ENCODE peak calls at places on chromosome 18, in nine cellular contexts. One of them, this sample, is unnamed.
A peak's percentile ranks its signal among the peaks of the same experiment; 100 is the strongest.

GRCh38 chr18:28087173-28087563 is 89.8 kb downstream of the CDH2 start:
- DNase-seq in activated CD8-positive, alpha-beta T cell treated with anti-CD3 and anti-CD28 coated beads for 36 hours: no peak
- DNase-seq in Calu3: no peak
- DNase-seq in mucosa of descending colon: peak; percentile 66
- DNase-seq in choroid plexus epithelial cell: no peak
- DNase-seq in B cell: no peak
- DNase-seq in fibroblast of the aortic adventitia: peak; percentile 53
- DNase-seq in ascending aorta: no peak
- DNase-seq in CD8-positive, alpha-beta T cell: no peak
- DNase-seq in this sample: no peak

GRCh38 chr18:48090021-48090420 is 159.6 kb upstream of the SMAD2 start:
- DNase-seq in mucosa of descending colon: no peak
- DNase-seq in choroid plexus epithelial cell: no peak
- DNase-seq in activated CD8-positive, alpha-beta T cell treated with anti-CD3 and anti-CD28 coated beads for 36 hours: no peak
- DNase-seq in Calu3: no peak
- DNase-seq in B cell: no peak
- DNase-seq in fibroblast of the aortic adventitia: no peak
- DNase-seq in ascending aorta: no peak
- DNase-seq in CD8-positive, alpha-beta T cell: no peak
- DNase-seq in this sample: no peak

GRCh38 chr18:55425698-55426097 is 162.3 kb downstream of the TCF4 start:
- DNase-seq in mucosa of descending colon: no peak
- DNase-seq in activated CD8-positive, alpha-beta T cell treated with anti-CD3 and anti-CD28 coated beads for 36 hours: no peak
- DNase-seq in B cell: no peak
- DNase-seq in choroid plexus epithelial cell: no peak
- DNase-seq in ascending aorta: no peak
- DNase-seq in fibroblast of the aortic adventitia: no peak
- DNase-seq in CD8-positive, alpha-beta T cell: no peak
- DNase-seq in Calu3: no peak
- DNase-seq in this sample: no peak

GRCh38 chr18:49560277-49561126 is 1.4 kb upstream of the LIPG start:
- DNase-seq in activated CD8-positive, alpha-beta T cell treated with anti-CD3 and anti-CD28 coated beads for 36 hours: peak; percentile 8
- DNase-seq in CD8-positive, alpha-beta T cell: no peak
- DNase-seq in fibroblast of the aortic adventitia: no peak
- DNase-seq in mucosa of descending colon: peak; percentile 62
- DNase-seq in choroid plexus epithelial cell: no peak
- DNase-seq in ascending aorta: no peak
- DNase-seq in B cell: no peak
- DNase-seq in Calu3: peak; percentile 57
- DNase-seq in this sample: no peak

GRCh38 chr18:7822435-7823425 is 255.6 kb downstream of the PTPRM start:
- DNase-seq in fibroblast of the aortic adventitia: peak; percentile 19
- DNase-seq in CD8-positive, alpha-beta T cell: no peak
- DNase-seq in choroid plexus epithelial cell: peak; percentile 77
- DNase-seq in ascending aorta: no peak
- DNase-seq in activated CD8-positive, alpha-beta T cell treated with anti-CD3 and anti-CD28 coated beads for 36 hours: no peak
- DNase-seq in B cell: no peak
- DNase-seq in Calu3: no peak
- DNase-seq in mucosa of descending colon: no peak
- DNase-seq in this sample: no peak

GRCh38 chr18:67142604-67143003 is 373.9 kb downstream of the DSEL start:
- DNase-seq in mucosa of descending colon: no peak
- DNase-seq in ascending aorta: no peak
- DNase-seq in fibroblast of the aortic adventitia: no peak
- DNase-seq in choroid plexus epithelial cell: no peak
- DNase-seq in Calu3: no peak
- DNase-seq in B cell: no peak
- DNase-seq in activated CD8-positive, alpha-beta T cell treated with anti-CD3 and anti-CD28 coated beads for 36 hours: no peak
- DNase-seq in CD8-positive, alpha-beta T cell: no peak
- DNase-seq in this sample: no peak

GRCh38 chr18:55588001-55588875 is at the start of gene TCF4:
- DNase-seq in Calu3: no peak
- DNase-seq in mucosa of descending colon: peak; percentile 30
- DNase-seq in choroid plexus epithelial cell: peak; percentile 58
- DNase-seq in activated CD8-positive, alpha-beta T cell treated with anti-CD3 and anti-CD28 coated beads for 36 hours: peak; percentile 37
- DNase-seq in B cell: peak; percentile 42
- DNase-seq in fibroblast of the aortic adventitia: peak; percentile 66
- DNase-seq in ascending aorta: peak; percentile 76
- DNase-seq in CD8-positive, alpha-beta T cell: no peak
- DNase-seq in this sample: peak; percentile 56

GRCh38 chr18:23877371-23877770 is 137.2 kb upstream of the TTC39C start:
- DNase-seq in choroid plexus epithelial cell: no peak
- DNase-seq in ascending aorta: no peak
- DNase-seq in Calu3: no peak
- DNase-seq in mucosa of descending colon: no peak
- DNase-seq in CD8-positive, alpha-beta T cell: no peak
- DNase-seq in fibroblast of the aortic adventitia: no peak
- DNase-seq in B cell: no peak
- DNase-seq in activated CD8-positive, alpha-beta T cell treated with anti-CD3 and anti-CD28 coated beads for 36 hours: no peak
- DNase-seq in this sample: no peak

GRCh38 chr18:34222396-34223163 is 2.1 kb downstream of the NOL4 start:
- DNase-seq in fibroblast of the aortic adventitia: peak; percentile 1
- DNase-seq in B cell: no peak
- DNase-seq in ascending aorta: no peak
- DNase-seq in CD8-positive, alpha-beta T cell: no peak
- DNase-seq in Calu3: peak; percentile 22
- DNase-seq in mucosa of descending colon: peak; percentile 10
- DNase-seq in activated CD8-positive, alpha-beta T cell treated with anti-CD3 and anti-CD28 coated beads for 36 hours: peak; percentile 5
- DNase-seq in choroid plexus epithelial cell: peak; percentile 1
- DNase-seq in this sample: peak; percentile 40

DNA sequence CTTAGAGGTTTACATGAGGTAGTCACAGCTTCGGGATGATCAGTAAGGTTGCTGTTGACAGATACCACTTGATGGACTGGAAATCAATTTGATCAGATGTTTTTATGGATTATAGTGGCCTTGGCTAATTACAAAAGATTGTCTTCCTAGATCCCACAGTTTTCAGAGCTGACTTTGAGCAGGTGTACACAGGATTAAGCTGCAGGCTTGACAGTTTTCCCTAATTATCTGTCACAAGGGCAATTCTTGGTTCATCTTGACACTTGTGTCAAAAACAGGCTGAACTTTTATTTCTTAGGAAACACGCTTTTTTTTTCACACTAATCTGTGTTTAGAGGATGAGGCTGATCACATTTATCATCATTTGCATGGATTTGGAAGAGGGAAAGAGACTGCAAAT is 824.0 kb upstream of the PIK3C3 start:
- DNase-seq in mucosa of descending colon: no peak
- DNase-seq in activated CD8-positive, alpha-beta T cell treated with anti-CD3 and anti-CD28 coated beads for 36 hours: no peak
- DNase-seq in B cell: no peak
- DNase-seq in choroid plexus epithelial cell: no peak
- DNase-seq in CD8-positive, alpha-beta T cell: no peak
- DNase-seq in Calu3: no peak
- DNase-seq in fibroblast of the aortic adventitia: no peak
- DNase-seq in ascending aorta: no peak
- DNase-seq in this sample: no peak
- TF ChIP-seq CTCF in mucosa of descending colon: no peak
- TF ChIP-seq CTCF in activated CD8-positive, alpha-beta T cell treated with anti-CD3 and anti-CD28 coated beads for 36 hours: no peak
- TF ChIP-seq CTCF in B cell: no peak
- TF ChIP-seq CTCF in choroid plexus epithelial cell: no peak
- TF ChIP-seq CTCF in CD8-positive, alpha-beta T cell: no peak
- TF ChIP-seq CTCF in Calu3: no peak
- TF ChIP-seq CTCF in fibroblast of the aortic adventitia: no peak
- TF ChIP-seq CTCF in ascending aorta: no peak
- TF ChIP-seq CTCF in this sample: no peak

GRCh38 chr18:64116806-64117205 is 32.1 kb downstream of the LINC00305 start:
- DNase-seq in activated CD8-positive, alpha-beta T cell treated with anti-CD3 and anti-CD28 coated beads for 36 hours: no peak
- DNase-seq in CD8-positive, alpha-beta T cell: no peak
- DNase-seq in choroid plexus epithelial cell: no peak
- DNase-seq in ascending aorta: no peak
- DNase-seq in B cell: no peak
- DNase-seq in mucosa of descending colon: no peak
- DNase-seq in fibroblast of the aortic adventitia: no peak
- DNase-seq in Calu3: no peak
- DNase-seq in this sample: no peak

GRCh38 chr18:64115906-64116305 is 33.0 kb downstream of the LINC00305 start:
- DNase-seq in activated CD8-positive, alpha-beta T cell treated with anti-CD3 and anti-CD28 coated beads for 36 hours: no peak
- DNase-seq in B cell: no peak
- DNase-seq in fibroblast of the aortic adventitia: no peak
- DNase-seq in choroid plexus epithelial cell: peak; percentile 66
- DNase-seq in CD8-positive, alpha-beta T cell: no peak
- DNase-seq in mucosa of descending colon: no peak
- DNase-seq in Calu3: no peak
- DNase-seq in ascending aorta: no peak
- DNase-seq in this sample: no peak

DNA sequence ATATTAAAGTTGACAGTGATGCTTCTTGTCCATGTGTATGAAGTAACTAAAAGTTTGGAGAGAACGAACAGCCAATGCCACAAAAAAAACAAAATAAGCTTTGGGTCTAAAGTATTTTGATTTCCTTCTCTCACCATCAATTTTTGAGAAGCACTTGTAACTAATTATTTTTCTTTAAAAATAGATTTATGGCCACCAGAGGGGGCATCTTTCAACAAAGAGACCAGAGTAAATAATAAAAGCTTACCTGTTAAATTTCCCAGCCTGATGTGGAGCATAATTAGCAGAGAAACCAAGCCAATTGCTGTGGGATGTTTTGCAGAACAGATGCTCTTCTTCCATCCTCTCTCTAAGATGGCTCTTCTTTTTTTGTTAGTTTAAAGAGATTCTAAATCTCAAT is 29.0 kb downstream of the LINC00305 start:
- DNase-seq in choroid plexus epithelial cell: peak; percentile 67
- DNase-seq in CD8-positive, alpha-beta T cell: no peak
- DNase-seq in fibroblast of the aortic adventitia: no peak
- DNase-seq in B cell: no peak
- DNase-seq in ascending aorta: no peak
- DNase-seq in Calu3: no peak
- DNase-seq in mucosa of descending colon: no peak
- DNase-seq in activated CD8-positive, alpha-beta T cell treated with anti-CD3 and anti-CD28 coated beads for 36 hours: no peak
- DNase-seq in this sample: peak; percentile 16
- TF ChIP-seq CTCF in choroid plexus epithelial cell: peak; percentile 38
- TF ChIP-seq CTCF in CD8-positive, alpha-beta T cell: no peak
- TF ChIP-seq CTCF in fibroblast of the aortic adventitia: no peak
- TF ChIP-seq CTCF in B cell: peak; percentile 49
- TF ChIP-seq CTCF in ascending aorta: no peak
- TF ChIP-seq CTCF in Calu3: peak; percentile 33
- TF ChIP-seq CTCF in mucosa of descending colon: no peak
- TF ChIP-seq CTCF in activated CD8-positive, alpha-beta T cell treated with anti-CD3 and anti-CD28 coated beads for 36 hours: no peak
- TF ChIP-seq CTCF in this sample: peak; percentile 29

GRCh38 chr18:76803814-76804213 is 18.5 kb upstream of the ZNF236 start:
- DNase-seq in B cell: peak; percentile 72
- DNase-seq in ascending aorta: no peak
- DNase-seq in activated CD8-positive, alpha-beta T cell treated with anti-CD3 and anti-CD28 coated beads for 36 hours: peak; percentile 82
- DNase-seq in choroid plexus epithelial cell: peak; percentile 68
- DNase-seq in mucosa of descending colon: peak; percentile 83
- DNase-seq in fibroblast of the aortic adventitia: peak; percentile 61
- DNase-seq in Calu3: peak; percentile 78
- DNase-seq in CD8-positive, alpha-beta T cell: peak; percentile 81
- DNase-seq in this sample: peak; percentile 74

GRCh38 chr18:76806301-76806700 is 16.1 kb upstream of the ZNF236 start:
- DNase-seq in fibroblast of the aortic adventitia: no peak
- DNase-seq in B cell: no peak
- DNase-seq in CD8-positive, alpha-beta T cell: no peak
- DNase-seq in ascending aorta: no peak
- DNase-seq in mucosa of descending colon: no peak
- DNase-seq in Calu3: no peak
- DNase-seq in choroid plexus epithelial cell: no peak
- DNase-seq in activated CD8-positive, alpha-beta T cell treated with anti-CD3 and anti-CD28 coated beads for 36 hours: no peak
- DNase-seq in this sample: no peak

GRCh38 chr18:76803413-76803812 is 18.9 kb upstream of the ZNF236 start:
- DNase-seq in fibroblast of the aortic adventitia: no peak
- DNase-seq in activated CD8-positive, alpha-beta T cell treated with anti-CD3 and anti-CD28 coated beads for 36 hours: no peak
- DNase-seq in choroid plexus epithelial cell: no peak
- DNase-seq in ascending aorta: no peak
- DNase-seq in Calu3: no peak
- DNase-seq in B cell: no peak
- DNase-seq in CD8-positive, alpha-beta T cell: no peak
- DNase-seq in mucosa of descending colon: peak; percentile 21
- DNase-seq in this sample: no peak

GRCh38 chr18:76808561-76808960 is 13.8 kb upstream of the ZNF236 start:
- DNase-seq in B cell: no peak
- DNase-seq in mucosa of descending colon: no peak
- DNase-seq in Calu3: no peak
- DNase-seq in fibroblast of the aortic adventitia: no peak
- DNase-seq in choroid plexus epithelial cell: no peak
- DNase-seq in CD8-positive, alpha-beta T cell: no peak
- DNase-seq in ascending aorta: no peak
- DNase-seq in activated CD8-positive, alpha-beta T cell treated with anti-CD3 and anti-CD28 coated beads for 36 hours: no peak
- DNase-seq in this sample: no peak

DNA sequence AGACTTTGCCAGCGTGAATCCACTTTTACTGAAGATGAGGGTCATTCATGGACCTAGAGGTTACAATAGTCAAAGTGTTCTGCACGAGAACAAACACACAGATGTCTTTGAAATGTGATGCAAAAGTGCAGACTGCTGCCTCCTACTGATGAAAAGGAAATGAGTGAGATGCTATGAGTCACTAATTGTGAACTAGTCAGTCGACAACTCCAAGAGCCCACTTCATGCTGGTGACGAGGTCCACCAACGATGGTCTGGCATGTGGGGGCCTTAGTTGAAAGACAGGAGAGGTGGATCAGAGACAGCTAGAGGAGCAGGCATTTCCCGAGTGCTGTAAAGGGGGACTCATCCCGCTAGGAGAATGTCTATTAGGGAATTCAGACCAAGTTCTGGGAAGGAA is 17.1 kb upstream of the ZNF236 start:
- DNase-seq in fibroblast of the aortic adventitia: peak; percentile 13
- DNase-seq in choroid plexus epithelial cell: peak; percentile 59
- DNase-seq in B cell: no peak
- DNase-seq in activated CD8-positive, alpha-beta T cell treated with anti-CD3 and anti-CD28 coated beads for 36 hours: no peak
- DNase-seq in CD8-positive, alpha-beta T cell: no peak
- DNase-seq in ascending aorta: no peak
- DNase-seq in mucosa of descending colon: no peak
- DNase-seq in Calu3: no peak
- DNase-seq in this sample: no peak
- TF ChIP-seq CTCF in fibroblast of the aortic adventitia: peak; percentile 27
- TF ChIP-seq CTCF in choroid plexus epithelial cell: peak; percentile 51
- TF ChIP-seq CTCF in B cell: no peak
- TF ChIP-seq CTCF in activated CD8-positive, alpha-beta T cell treated with anti-CD3 and anti-CD28 coated beads for 36 hours: no peak
- TF ChIP-seq CTCF in CD8-positive, alpha-beta T cell: no peak
- TF ChIP-seq CTCF in ascending aorta: no peak
- TF ChIP-seq CTCF in mucosa of descending colon: no peak
- TF ChIP-seq CTCF in Calu3: no peak
- TF ChIP-seq CTCF in this sample: no peak

DNA sequence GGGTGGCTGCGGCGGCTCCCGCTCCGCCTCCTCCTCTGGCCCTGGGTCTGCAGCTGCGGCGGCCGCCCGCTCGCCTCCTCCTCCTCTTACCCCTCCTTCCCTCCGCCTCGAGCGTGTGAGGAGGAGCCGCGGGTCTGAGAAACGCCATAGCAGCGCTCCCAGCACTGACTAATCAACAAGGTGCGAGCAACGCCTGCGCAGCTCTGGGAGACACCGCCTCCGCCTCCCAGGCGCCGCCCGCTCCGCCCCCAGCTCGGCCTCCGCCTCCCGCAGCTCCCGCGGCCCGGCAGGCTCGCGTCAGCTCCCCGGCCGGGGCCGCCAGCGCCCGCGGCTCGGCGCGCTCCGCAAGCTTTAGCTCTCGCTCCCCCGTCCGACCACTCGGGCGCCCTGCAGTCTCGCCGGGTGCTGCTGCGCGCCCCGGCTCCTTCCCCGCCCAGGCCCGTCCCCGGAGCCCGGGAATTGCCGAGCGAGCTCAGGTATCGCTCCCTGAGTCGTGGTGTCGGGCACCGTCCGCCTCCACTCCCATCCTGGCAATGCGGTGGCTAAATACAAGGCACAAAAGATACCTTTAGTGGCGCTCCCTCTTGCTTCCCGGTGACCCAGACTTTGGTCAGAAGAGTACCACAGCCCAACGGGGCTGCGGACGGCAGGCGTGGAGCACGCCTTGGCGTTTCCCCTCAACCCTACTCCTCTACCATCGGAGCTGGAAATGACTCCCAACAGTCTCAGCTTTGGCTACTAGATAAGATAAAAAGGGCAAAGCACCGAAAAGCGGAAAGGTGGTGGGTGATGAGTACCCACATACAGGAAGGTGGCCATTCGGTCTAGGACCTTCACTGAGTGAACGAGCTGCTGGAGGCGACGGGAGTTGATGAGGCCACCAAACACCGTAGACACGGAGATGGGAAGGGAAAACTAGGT is at the start of gene GAREM1:
- DNase-seq in Calu3: peak; percentile 96
- DNase-seq in choroid plexus epithelial cell: peak; percentile 99
- DNase-seq in B cell: peak; percentile 62
- DNase-seq in fibroblast of the aortic adventitia: peak; percentile 98
- DNase-seq in ascending aorta: peak; percentile 97
- DNase-seq in mucosa of descending colon: peak; percentile 96
- DNase-seq in CD8-positive, alpha-beta T cell: peak; percentile 81
- DNase-seq in activated CD8-positive, alpha-beta T cell treated with anti-CD3 and anti-CD28 coated beads for 36 hours: peak; percentile 79
- DNase-seq in this sample: peak; percentile 96
- TF ChIP-seq CTCF in Calu3: peak; percentile 62
- TF ChIP-seq CTCF in choroid plexus epithelial cell: peak; percentile 63
- TF ChIP-seq CTCF in B cell: peak; percentile 24
- TF ChIP-seq CTCF in fibroblast of the aortic adventitia: peak; percentile 71
- TF ChIP-seq CTCF in ascending aorta: peak; percentile 92
- TF ChIP-seq CTCF in mucosa of descending colon: peak; percentile 72
- TF ChIP-seq CTCF in CD8-positive, alpha-beta T cell: no peak
- TF ChIP-seq CTCF in activated CD8-positive, alpha-beta T cell treated with anti-CD3 and anti-CD28 coated beads for 36 hours: peak; percentile 50
- TF ChIP-seq CTCF in this sample: peak; percentile 61